ENCODE peak calls at places on chromosomes 12 and 14, in four cellular contexts. One of them, this sample, is unnamed.

GRCh38 chr12:104387190-104387589 is 69.6 kb upstream of the CHST11 start:
- DNase-seq in GM12878: no peak
- DNase-seq in HL-60: no peak
- DNase-seq in K562: peak; percentile 48
- DNase-seq in this sample: no peak

GRCh38 chr12:53461059-53461458 is 9.2 kb downstream of the PCBP2 start:
- DNase-seq in K562: no peak
- DNase-seq in GM12878: no peak
- DNase-seq in HL-60: no peak
- DNase-seq in this sample: no peak

GRCh38 chr12:40216516-40217288 is 8.1 kb upstream of the LRRK2 start:
- DNase-seq in K562: no peak
- DNase-seq in HL-60: peak; percentile 76
- DNase-seq in GM12878: no peak
- DNase-seq in this sample: no peak

GRCh38 chr12:13452955-13453570 is 256.5 kb downstream of the EMP1 start:
- DNase-seq in GM12878: no peak
- DNase-seq in K562: no peak
- DNase-seq in HL-60: no peak
- DNase-seq in this sample: no peak

GRCh38 chr12:25347716-25348261 is 97.1 kb upstream of the KRAS start:
- DNase-seq in K562: no peak
- DNase-seq in HL-60: peak; percentile 13
- DNase-seq in GM12878: no peak
- DNase-seq in this sample: no peak

GRCh38 chr12:112261559-112261958 is 120.7 kb downstream of the HECTD4 start:
- DNase-seq in HL-60: no peak
- DNase-seq in GM12878: no peak
- DNase-seq in K562: peak; percentile 30
- DNase-seq in this sample: no peak

GRCh38 chr14:72000907-72001306 is 68.7 kb downstream of the RGS6 start:
- DNase-seq in HL-60: no peak
- DNase-seq in K562: no peak
- DNase-seq in GM12878: peak; percentile 34
- DNase-seq in this sample: no peak

GRCh38 chr12:53115112-53115890 is 12.0 kb downstream of the SOAT2 start:
- DNase-seq in HL-60: no peak
- DNase-seq in K562: peak; percentile 89
- DNase-seq in GM12878: no peak
- DNase-seq in this sample: no peak

GRCh38 chr12:123572391-123572790 is 12.0 kb upstream of the TMED2 start:
- DNase-seq in GM12878: no peak
- DNase-seq in K562: no peak
- DNase-seq in HL-60: no peak
- DNase-seq in this sample: no peak

GRCh38 chr12:9668141-9669018 is 1.1 kb upstream of the CLEC2D start:
- DNase-seq in GM12878: no peak
- DNase-seq in HL-60: no peak
- DNase-seq in K562: no peak
- DNase-seq in this sample: no peak

DNA sequence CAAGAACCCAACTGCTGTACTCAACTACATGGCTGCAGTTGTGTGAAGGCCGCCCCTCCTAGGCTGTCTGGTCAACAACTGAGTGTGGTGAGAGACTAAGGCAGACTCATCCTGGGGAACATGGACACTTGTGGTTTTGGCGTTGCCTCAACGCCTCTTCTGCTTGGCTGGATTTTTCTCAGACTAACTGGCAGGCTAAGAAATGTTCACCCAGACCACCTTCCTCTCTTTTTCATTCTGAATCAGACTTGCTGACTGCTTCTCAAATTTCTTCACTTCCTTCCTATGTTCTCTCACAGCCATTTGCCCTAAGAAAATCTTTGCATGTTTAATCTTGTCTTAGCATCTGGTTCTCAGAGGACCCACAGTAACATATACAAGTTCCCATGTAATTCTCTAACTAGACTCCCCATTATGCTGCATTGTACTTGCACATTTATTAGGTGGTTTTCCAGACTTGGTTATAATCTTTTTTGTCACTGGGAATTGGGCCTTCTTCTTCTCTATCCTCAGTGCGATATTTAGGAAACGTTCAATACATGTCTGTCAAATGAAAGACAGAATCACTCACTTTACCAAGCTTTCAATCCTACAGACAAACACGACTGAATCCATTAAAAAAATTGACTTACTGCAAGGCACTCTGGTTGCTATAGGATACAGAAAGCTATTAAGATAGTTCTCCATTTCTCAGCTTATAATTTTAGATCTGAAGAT is 327.6 kb downstream of the CCER1 start:
- DNase-seq in HL-60: no peak
- DNase-seq in K562: no peak
- DNase-seq in GM12878: no peak
- DNase-seq in this sample: no peak
- TF ChIP-seq SPI1 in HL-60: peak; percentile 23
- TF ChIP-seq SPI1 in K562: no peak
- TF ChIP-seq SPI1 in GM12878: no peak
- TF ChIP-seq SPI1 in this sample: no peak

GRCh38 chr12:70812124-70812523 is 108.4 kb downstream of the PTPRR start:
- DNase-seq in GM12878: no peak
- DNase-seq in K562: no peak
- DNase-seq in HL-60: no peak
- DNase-seq in this sample: no peak
- TF ChIP-seq POLR2AphosphoS5 in GM12878: no peak
- TF ChIP-seq POLR2AphosphoS5 in K562: no peak
- TF ChIP-seq POLR2AphosphoS5 in HL-60: no peak
- TF ChIP-seq POLR2AphosphoS5 in this sample: no peak

GRCh38 chr12:116216022-116216756 is 61.3 kb downstream of the MED13L start:
- DNase-seq in K562: no peak
- DNase-seq in HL-60: no peak
- DNase-seq in GM12878: no peak
- DNase-seq in this sample: no peak
- TF ChIP-seq SPI1 in K562: no peak
- TF ChIP-seq SPI1 in HL-60: no peak
- TF ChIP-seq SPI1 in GM12878: no peak
- TF ChIP-seq SPI1 in this sample: no peak

GRCh38 chr14:47240755-47241437 is 434.5 kb downstream of the MDGA2 start:
- DNase-seq in HL-60: no peak
- DNase-seq in GM12878: no peak
- DNase-seq in K562: no peak
- DNase-seq in this sample: no peak
- TF ChIP-seq POLR2AphosphoS5 in HL-60: no peak
- TF ChIP-seq POLR2AphosphoS5 in GM12878: no peak
- TF ChIP-seq POLR2AphosphoS5 in K562: no peak
- TF ChIP-seq POLR2AphosphoS5 in this sample: no peak

GRCh38 chr12:21941522-21942376 is 523 bp upstream of the ABCC9 start:
- DNase-seq in K562: no peak
- DNase-seq in GM12878: no peak
- DNase-seq in HL-60: no peak
- DNase-seq in this sample: no peak
- TF ChIP-seq SPI1 in K562: no peak
- TF ChIP-seq SPI1 in GM12878: no peak
- TF ChIP-seq SPI1 in HL-60: no peak
- TF ChIP-seq SPI1 in this sample: no peak

DNA sequence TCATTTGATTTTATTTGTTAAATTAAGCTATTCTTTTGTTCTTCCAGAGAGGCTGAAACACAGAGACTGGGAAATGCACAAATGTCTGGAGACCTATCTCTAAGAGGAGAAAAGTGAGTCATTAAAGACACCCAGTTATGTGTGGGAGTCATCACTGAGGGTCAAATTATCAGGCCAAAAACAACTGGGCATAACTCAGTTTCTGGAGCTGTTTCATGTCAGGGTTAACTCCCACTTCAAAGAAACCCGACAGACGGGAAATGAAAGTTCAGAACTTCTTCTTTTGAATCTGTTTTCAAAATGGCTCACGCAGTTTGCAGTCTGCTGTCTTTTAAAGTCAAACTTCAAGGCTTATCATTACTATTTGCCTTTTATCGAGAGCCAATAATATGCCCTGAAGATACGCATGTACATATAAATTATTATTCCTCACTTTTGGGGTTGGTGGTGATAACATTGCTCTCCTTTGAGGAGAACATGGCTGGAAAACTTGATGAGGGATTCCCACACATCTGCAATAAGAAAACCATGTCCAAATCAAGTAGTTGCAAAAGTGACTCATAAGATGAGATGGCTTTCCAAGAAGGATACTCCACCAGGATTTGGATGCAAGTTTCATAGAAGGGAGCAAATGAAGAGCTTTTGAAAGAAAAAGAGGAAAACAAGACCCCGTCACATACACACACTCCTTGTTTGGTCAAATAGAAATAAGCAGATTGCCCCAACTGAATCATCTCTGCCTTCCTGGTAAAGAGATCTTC is 341.4 kb downstream of the ADAMTS20 start:
- DNase-seq in GM12878: peak; percentile 57
- DNase-seq in K562: no peak
- DNase-seq in HL-60: peak; percentile 4
- DNase-seq in this sample: peak; percentile 7
- TF ChIP-seq POLR2AphosphoS5 in GM12878: no peak
- TF ChIP-seq POLR2AphosphoS5 in K562: no peak
- TF ChIP-seq POLR2AphosphoS5 in HL-60: no peak
- TF ChIP-seq POLR2AphosphoS5 in this sample: no peak

GRCh38 chr14:74083161-74083560 is 1.1 kb downstream of the ALDH6A1 start:
- DNase-seq in HL-60: no peak
- DNase-seq in K562: no peak
- DNase-seq in GM12878: no peak
- DNase-seq in this sample: no peak
- TF ChIP-seq SPI1 in HL-60: no peak
- TF ChIP-seq SPI1 in K562: no peak
- TF ChIP-seq SPI1 in GM12878: no peak
- TF ChIP-seq SPI1 in this sample: no peak

GRCh38 chr14:95006479-95006878 is 150.8 kb downstream of the DICER1 start:
- DNase-seq in K562: no peak
- DNase-seq in GM12878: no peak
- DNase-seq in HL-60: no peak
- DNase-seq in this sample: no peak
- TF ChIP-seq POLR2AphosphoS5 in K562: no peak
- TF ChIP-seq POLR2AphosphoS5 in GM12878: no peak
- TF ChIP-seq POLR2AphosphoS5 in HL-60: no peak
- TF ChIP-seq POLR2AphosphoS5 in this sample: no peak

GRCh38 chr14:38208825-38209562 is 1.3 kb downstream of the SSTR1 start:
- DNase-seq in K562: no peak
- DNase-seq in GM12878: no peak
- DNase-seq in HL-60: no peak
- DNase-seq in this sample: no peak

GRCh38 chr14:38207830-38208815 is at the start of gene SSTR1:
- DNase-seq in GM12878: no peak
- DNase-seq in K562: no peak
- DNase-seq in HL-60: no peak
- DNase-seq in this sample: no peak

GRCh38 chr14:38206689-38207088 is 1.0 kb upstream of the SSTR1 start:
- DNase-seq in HL-60: no peak
- DNase-seq in GM12878: no peak
- DNase-seq in K562: no peak
- DNase-seq in this sample: no peak

GRCh38 chr14:38205949-38206665 is 1.6 kb upstream of the SSTR1 start:
- DNase-seq in K562: no peak
- DNase-seq in HL-60: no peak
- DNase-seq in GM12878: no peak
- DNase-seq in this sample: no peak

DNA sequence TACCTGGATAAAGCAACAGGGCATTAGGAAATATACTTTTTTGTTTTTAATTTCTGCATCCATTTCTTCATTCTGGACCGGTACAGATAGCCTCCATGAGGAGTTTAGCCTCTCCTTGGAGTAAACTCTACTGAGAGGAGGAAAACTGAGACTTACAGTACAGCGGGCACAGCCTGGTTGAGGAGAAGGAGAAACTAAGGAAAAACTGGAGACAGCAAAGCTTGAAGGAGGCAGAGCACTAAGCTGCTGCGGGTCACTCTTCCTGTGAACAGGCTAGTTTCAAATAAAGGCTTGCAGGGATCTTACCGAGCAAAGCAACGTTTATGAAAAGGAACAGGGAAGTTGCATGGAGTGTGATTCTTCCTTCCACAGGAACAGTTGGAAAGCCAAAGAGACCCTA is 362 bp upstream of the SSTR1 start:
- DNase-seq in GM12878: no peak
- DNase-seq in HL-60: no peak
- DNase-seq in K562: no peak
- DNase-seq in this sample: no peak
- TF ChIP-seq SPI1 in GM12878: no peak
- TF ChIP-seq SPI1 in HL-60: no peak
- TF ChIP-seq SPI1 in K562: no peak
- TF ChIP-seq SPI1 in this sample: no peak

This sample was measured in GM12891.